ENCODE peak calls at places on chromosomes 13 and 19, in six cellular contexts. K is stomach, D is ovary, U is transverse colon, Z is A549, T is H1. O is an unnamed sample.

GRCh38 chr13:74306496-74306895 is 172.3 kb upstream of the KLF12 start:
- DNase-seq in D (no peak), T (no peak), U (no peak), K (no peak), Z (no peak), O (no peak)

GRCh38 chr13:41788552-41788951 is 172.4 kb downstream of the VWA8 start:
- DNase-seq in T (no peak), K (no peak), U (no peak), Z (no peak), D (no peak), O (no peak)

GRCh38 chr19:18434411-18435184 is 3.3 kb downstream of the ISYNA1 start:
- DNase-seq in D (peak), U (no peak), K (no peak), T (no peak), Z (no peak), O (no peak)

GRCh38 chr19:23099966-23100365 is 16.9 kb upstream of the ZNF730 start:
- DNase-seq in D (no peak), U (no peak), Z (no peak), K (no peak), T (no peak), O (no peak)

GRCh38 chr19:49798574-49798973 is 14.5 kb downstream of the FUZ start:
- DNase-seq in U (no peak), D (no peak), Z (no peak), T (no peak), K (no peak), O (no peak)

GRCh38 chr13:109783815-109784589 is 2.4 kb downstream of the IRS2 start:
- DNase-seq in U (no peak), Z (no peak), D (peak), K (no peak), T (no peak), O (no peak)

GRCh38 chr13:113898391-113898790 is 34.5 kb upstream of the GAS6 start:
- DNase-seq in T (no peak), D (no peak), Z (no peak), K (no peak), U (no peak), O (no peak)

GRCh38 chr19:38781058-38781457 is 7.7 kb upstream of the LGALS7 start:
- DNase-seq in T (no peak), K (no peak), Z (no peak), U (no peak), D (no peak), O (no peak)

GRCh38 chr13:26074706-26075105 is 22.9 kb upstream of the SHISA2 start:
- DNase-seq in D (no peak), Z (peak), U (no peak), K (no peak), T (no peak), O (no peak)

GRCh38 chr13:110915874-110916670 is 1.2 kb upstream of the ANKRD10 start:
- DNase-seq in T (no peak), D (no peak), K (no peak), U (no peak), Z (no peak), O (no peak)

GRCh38 chr13:112652512-112653458 is 37.1 kb upstream of the ATP11A start:
- DNase-seq in T (no peak), U (no peak), Z (no peak), K (no peak), D (no peak), O (no peak)

GRCh38 chr13:49615844-49616687 is 12.2 kb upstream of the ARL11 start:
- DNase-seq in T (no peak), U (no peak), K (no peak), Z (no peak), D (no peak), O (no peak)

GRCh38 chr19:19409235-19410030 is 4.0 kb downstream of the GATAD2A start:
- DNase-seq in Z (no peak), T (no peak), K (no peak), D (no peak), U (no peak), O (no peak)

GRCh38 chr13:93690139-93690538 is 463.5 kb downstream of the GPC6 start:
- DNase-seq in T (no peak), U (no peak), Z (no peak), K (no peak), D (no peak), O (peak)

DNA sequence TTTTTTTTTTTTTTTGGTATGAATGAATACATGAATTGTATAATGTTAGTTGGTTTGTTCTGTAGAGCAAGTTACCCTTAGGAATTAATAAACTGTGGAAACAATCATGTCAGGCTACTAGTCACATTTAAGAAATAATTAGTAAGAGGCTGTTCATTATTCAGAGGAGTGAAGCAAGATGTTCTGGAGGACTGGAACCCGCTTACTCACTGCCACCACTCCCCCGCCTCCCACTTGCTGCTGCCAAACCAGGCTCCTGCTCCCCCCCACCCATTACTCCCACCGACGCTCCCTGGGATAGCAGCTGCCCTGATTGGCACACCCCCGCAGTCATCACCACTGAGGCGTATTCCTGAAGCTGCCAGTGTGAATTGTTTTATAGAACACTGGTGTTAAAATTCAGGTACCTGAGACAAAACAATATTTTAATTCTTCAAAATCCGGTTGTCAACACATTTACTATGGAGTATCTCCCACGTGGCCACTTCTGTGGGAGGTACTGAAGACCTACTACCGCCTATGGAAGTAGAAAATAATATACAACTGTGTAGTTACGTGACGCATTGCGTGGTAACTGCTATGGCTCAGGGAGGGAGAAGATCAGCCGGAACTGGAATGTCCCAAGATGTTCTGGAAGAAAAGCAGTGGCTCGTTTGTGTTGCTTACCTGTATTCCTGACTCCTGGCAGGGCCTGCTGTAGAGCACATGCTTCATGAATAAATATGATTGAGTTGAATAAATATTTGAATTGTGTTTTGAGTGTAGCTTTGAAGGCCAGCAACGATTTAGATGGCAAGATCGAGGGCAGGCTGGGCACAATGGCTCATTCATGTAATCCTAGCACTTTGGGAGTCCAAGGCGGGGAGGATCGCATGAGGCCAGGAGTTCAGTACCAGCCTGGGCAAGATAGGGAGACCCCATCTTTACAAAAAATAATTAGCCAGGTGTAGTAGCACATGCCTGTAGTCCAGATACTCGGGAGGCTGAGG is 1.7 kb downstream of the DPY19L3 start:
- DNase-seq in T (no peak), U (peak), Z (no peak), D (peak), K (peak), O (no peak)
- TF ChIP-seq EP300 in T (no peak), U (no peak), Z (no peak), D (no peak), K (no peak), O (no peak)

DNA sequence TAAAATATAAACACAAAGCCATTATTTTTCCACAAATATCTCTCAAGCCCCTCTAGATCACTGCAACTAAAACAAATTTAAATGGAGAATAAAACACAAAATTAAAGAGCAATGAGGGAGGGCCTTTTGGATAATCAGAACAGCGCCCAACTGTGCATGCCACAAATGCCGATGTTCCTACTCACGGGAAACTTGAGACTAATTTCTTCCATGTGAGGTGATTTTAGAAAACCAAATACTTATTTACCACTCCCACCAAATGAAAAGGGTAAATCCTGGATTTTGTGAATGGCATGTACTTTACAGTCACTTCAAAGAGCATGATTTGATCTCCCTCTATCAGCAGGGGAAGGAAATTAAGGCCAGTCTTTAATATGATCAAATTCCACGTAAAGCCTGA is 74.8 kb downstream of the SLC7A1 start:
- DNase-seq in Z (no peak), K (no peak), D (no peak), U (no peak), T (no peak), O (no peak)
- TF ChIP-seq EP300 in Z (no peak), K (no peak), D (no peak), U (no peak), T (no peak), O (peak)

DNA sequence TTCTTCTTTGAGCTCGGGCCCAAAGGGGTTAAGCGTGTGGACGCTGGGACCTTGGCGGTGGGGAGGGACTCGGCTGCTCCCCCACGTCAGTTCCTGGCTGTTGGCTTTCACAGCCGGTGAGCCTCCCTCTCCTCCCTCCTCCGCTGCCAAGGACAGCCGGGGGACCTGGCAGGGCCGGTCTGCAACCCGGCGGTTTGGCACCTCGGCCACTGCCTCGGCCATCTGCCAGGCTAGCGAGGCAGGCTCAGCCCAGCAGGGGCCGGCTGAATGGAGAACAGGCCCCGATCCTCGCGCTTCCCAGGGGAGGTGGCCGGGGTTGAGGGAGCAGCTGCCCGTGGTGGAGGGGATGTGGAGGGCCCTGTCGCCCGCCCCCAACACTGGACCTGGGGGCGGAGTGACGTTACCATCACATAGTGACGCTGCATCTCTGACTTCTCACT is 5.0 kb downstream of the TLE5 start:
- DNase-seq in D (peak), K (peak), U (peak), Z (peak), T (no peak), O (peak)
- TF ChIP-seq EP300 in D (peak), K (no peak), U (no peak), Z (no peak), T (no peak), O (peak)

GRCh38 chr19:31962565-31962996 is 382.8 kb upstream of the ZNF507 start:
- DNase-seq in T (no peak), Z (no peak), U (no peak), D (peak), K (no peak), O (no peak)
- TF ChIP-seq EP300 in T (no peak), Z (no peak), U (no peak), D (no peak), K (no peak), O (no peak)

GRCh38 chr13:37484056-37484455 is 114.5 kb downstream of the POSTN start:
- DNase-seq in K (no peak), Z (no peak), D (no peak), T (no peak), U (no peak), O (no peak)

GRCh38 chr13:37488682-37489081 is 109.9 kb downstream of the POSTN start:
- DNase-seq in D (no peak), Z (no peak), U (no peak), T (no peak), K (no peak), O (no peak)

GRCh38 chr13:37486171-37486661 is 112.4 kb downstream of the POSTN start:
- DNase-seq in K (no peak), U (no peak), D (no peak), T (no peak), Z (no peak), O (no peak)

GRCh38 chr13:37481858-37482227 is 116.7 kb downstream of the POSTN start:
- DNase-seq in K (no peak), Z (no peak), U (no peak), D (no peak), T (no peak), O (no peak)

GRCh38 chr13:37485766-37486165 is 112.8 kb downstream of the POSTN start:
- DNase-seq in K (no peak), Z (no peak), T (no peak), D (no peak), U (no peak), O (no peak)
- TF ChIP-seq EP300 in K (no peak), Z (no peak), T (no peak), D (no peak), U (no peak), O (no peak)